ENCODE peak calls at places on chromosomes 3 and 15, in four cellular contexts. X is heart left ventricle, P is fibroblast of lung, T is brain microvascular endothelial cell. L is an unnamed sample.

GRCh38 chr3:143224731-143225130 is 105.2 kb downstream of the CHST2 start:
- DNase-seq in T (no peak), X (no peak), P (no peak), L (no peak)

GRCh38 chr3:46222435-46223161 is 14.5 kb upstream of the CCR1 start:
- DNase-seq in T (no peak), X (no peak), P (no peak), L (no peak)

GRCh38 chr15:48671381-48672022 is 26.0 kb upstream of the FBN1 start:
- DNase-seq in T (peak), X (peak), P (peak), L (peak)

GRCh38 chr3:42666577-42666998 is 13.1 kb downstream of the ZBTB47 start:
- DNase-seq in P (no peak), T (no peak), X (peak), L (no peak)

GRCh38 chr3:120198305-120198878 is 86.6 kb downstream of the GPR156 start:
- DNase-seq in P (peak), T (peak), X (no peak), L (no peak)

GRCh38 chr3:127404614-127405598 is 117.1 kb upstream of the PRR20G start:
- DNase-seq in T (no peak), X (no peak), P (no peak), L (no peak)

GRCh38 chr15:73515520-73515919 is 72.6 kb downstream of the REC114 start:
- DNase-seq in X (no peak), P (no peak), T (no peak), L (no peak)

GRCh38 chr3:194582196-194582905 is 50.9 kb downstream of the TMEM44 start:
- DNase-seq in T (no peak), P (no peak), X (no peak), L (no peak)

GRCh38 chr3:194224937-194225422 is 89.0 kb downstream of the HES1 start:
- DNase-seq in T (no peak), P (no peak), X (no peak), L (no peak)

GRCh38 chr3:150217691-150218090 is 190.4 kb upstream of the TSC22D2 start:
- DNase-seq in X (no peak), T (no peak), P (no peak), L (no peak)

GRCh38 chr15:25416693-25417092 is 22.1 kb downstream of the UBE3A start:
- DNase-seq in P (no peak), T (no peak), X (no peak), L (no peak)

GRCh38 chr15:89820651-89821611 is 6.3 kb upstream of the ANPEP start:
- DNase-seq in P (peak), T (peak), X (no peak), L (no peak)

GRCh38 chr3:14360123-14360881 is 42.1 kb upstream of the SLC6A6 start:
- DNase-seq in P (no peak), X (no peak), T (peak), L (no peak)

GRCh38 chr3:11452988-11453847 is 181.0 kb downstream of the ATG7 start:
- DNase-seq in T (peak), X (peak), P (peak), L (peak)

GRCh38 chr3:50237133-50237651 is 1.2 kb downstream of the GNAI2 start:
- DNase-seq in T (no peak), X (peak), P (peak), L (no peak)

GRCh38 chr15:31869640-31870335 is 160.5 kb upstream of the CHRNA7 start:
- DNase-seq in P (peak), X (no peak), T (no peak), L (no peak)

GRCh38 chr3:153667341-153667740 is 453.8 kb upstream of the ARHGEF26 start:
- DNase-seq in T (no peak), P (peak), X (no peak), L (no peak)

GRCh38 chr15:67840747-67841634 is 1.1 kb upstream of the RNU6-1 start:
- DNase-seq in T (no peak), X (no peak), P (peak), L (no peak)

GRCh38 chr3:46849098-46849631 is 14.1 kb downstream of the MYL3 start:
- DNase-seq in T (no peak), X (peak), P (no peak), L (no peak)

GRCh38 chr3:111971533-111971932 is 7.3 kb upstream of the ABHD10 start:
- DNase-seq in T (no peak), P (no peak), X (peak), L (peak)

GRCh38 chr3:111712294-111713180 is 117.4 kb upstream of the ZBED2 start:
- DNase-seq in X (peak), P (no peak), T (no peak), L (no peak)

GRCh38 chr15:75201609-75202250 is at the start of gene C15orf39:
- DNase-seq in P (peak), T (peak), X (peak), L (peak)
- H3K27ac ChIP-seq in P (peak), T (peak), X (peak), L (peak)

GRCh38 chr3:106759686-106760085 is 617.6 kb upstream of the CCDC54 start:
- DNase-seq in T (no peak), P (no peak), X (no peak), L (no peak)
- TF ChIP-seq CTCF in T (no peak), P (no peak), X (no peak), L (no peak)

GRCh38 chr3:78906245-78906644 is 861.6 kb downstream of the ROBO1 start:
- DNase-seq in X (no peak), P (no peak), T (no peak), L (no peak)
- H3K27ac ChIP-seq in X (no peak), P (no peak), T (no peak), L (no peak)

DNA sequence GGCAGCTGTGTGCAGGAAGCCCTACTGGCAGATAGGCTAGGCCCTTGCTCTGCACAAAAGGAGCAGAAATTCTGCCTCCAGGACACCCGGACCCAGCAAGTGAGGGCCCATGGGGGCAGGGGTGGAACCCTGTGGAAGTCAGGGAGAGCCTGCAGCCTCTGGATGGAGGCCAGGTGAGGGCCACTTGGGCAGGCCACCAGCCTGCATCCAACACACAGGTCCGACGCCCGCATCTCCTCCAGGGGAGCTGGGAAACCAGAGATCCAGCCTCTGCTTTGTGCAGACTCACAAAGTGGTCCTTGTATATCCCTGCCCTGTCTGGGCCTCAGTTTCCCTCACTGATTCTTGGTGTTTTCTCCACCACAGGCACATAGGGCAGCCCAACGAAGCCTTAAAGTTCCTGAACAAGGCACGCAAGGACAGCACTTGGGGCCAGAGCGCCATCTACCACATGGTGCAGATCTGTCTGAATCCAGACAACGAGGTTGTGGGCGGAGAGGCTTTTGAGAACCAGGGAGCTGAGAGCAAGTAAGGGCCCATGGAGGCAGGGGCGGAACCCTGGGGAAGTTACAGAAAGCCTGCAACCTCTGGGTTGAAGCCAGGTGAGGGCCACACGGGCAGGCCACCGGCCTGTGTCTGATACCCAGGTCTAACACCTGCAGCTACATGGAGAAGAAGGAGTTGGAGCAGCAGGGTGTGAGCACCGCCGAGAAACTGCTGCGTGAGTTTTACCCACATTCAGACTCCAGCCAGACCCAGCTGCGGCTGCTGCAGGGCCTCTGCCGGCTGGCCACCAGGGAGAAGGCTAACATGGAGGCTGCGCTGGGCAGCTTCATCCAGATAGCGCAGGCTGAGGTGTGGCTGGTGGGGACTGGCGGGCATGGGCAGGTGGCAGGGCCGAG is 16.6 kb downstream of the CSRNP1 start:
- DNase-seq in T (no peak), P (no peak), X (no peak), L (no peak)
- TF ChIP-seq CTCF in T (no peak), P (no peak), X (no peak), L (no peak)

GRCh38 chr3:99794485-99794884 is 23.2 kb upstream of the CMSS1 start:
- DNase-seq in T (no peak), X (no peak), P (no peak), L (no peak)

DNA sequence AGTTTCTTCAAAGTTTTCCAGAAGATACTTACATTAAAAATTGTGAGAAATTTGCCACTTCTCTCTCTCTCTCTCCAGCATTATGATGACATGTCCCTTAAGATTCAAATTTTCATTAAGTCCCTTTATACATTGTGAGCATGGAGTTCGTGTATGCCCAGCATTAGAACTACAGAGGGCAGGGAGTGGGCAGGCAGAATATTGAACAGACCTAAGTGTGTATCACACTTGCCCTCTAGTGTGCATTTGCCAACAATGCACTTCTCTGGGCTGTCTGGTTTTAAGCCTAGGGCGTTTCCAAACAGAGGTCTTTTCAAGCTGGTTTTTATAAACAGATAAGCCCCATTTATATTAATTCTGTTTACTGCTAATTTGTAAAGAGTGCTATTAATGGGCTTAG is 28.3 kb upstream of the CMSS1 start:
- DNase-seq in X (peak), T (peak), P (peak), L (no peak)
- H3K27ac ChIP-seq in X (no peak), T (no peak), P (no peak), L (no peak)

GRCh38 chr3:124395584-124396340 is 334.5 kb upstream of the UMPS start:
- DNase-seq in P (peak), T (no peak), X (peak), L (peak)

GRCh38 chr3:124393340-124393739 is 336.9 kb upstream of the UMPS start:
- DNase-seq in P (no peak), T (no peak), X (no peak), L (no peak)

GRCh38 chr3:124395165-124395564 is 335.1 kb upstream of the UMPS start:
- DNase-seq in P (no peak), X (no peak), T (peak), L (no peak)

GRCh38 chr3:124396397-124396796 is 333.9 kb upstream of the UMPS start:
- DNase-seq in T (no peak), P (no peak), X (no peak), L (no peak)

GRCh38 chr3:124391774-124392173 is 338.5 kb upstream of the UMPS start:
- DNase-seq in X (no peak), T (no peak), P (no peak), L (no peak)
- TF ChIP-seq CTCF in X (no peak), T (no peak), P (no peak), L (no peak)

DNA sequence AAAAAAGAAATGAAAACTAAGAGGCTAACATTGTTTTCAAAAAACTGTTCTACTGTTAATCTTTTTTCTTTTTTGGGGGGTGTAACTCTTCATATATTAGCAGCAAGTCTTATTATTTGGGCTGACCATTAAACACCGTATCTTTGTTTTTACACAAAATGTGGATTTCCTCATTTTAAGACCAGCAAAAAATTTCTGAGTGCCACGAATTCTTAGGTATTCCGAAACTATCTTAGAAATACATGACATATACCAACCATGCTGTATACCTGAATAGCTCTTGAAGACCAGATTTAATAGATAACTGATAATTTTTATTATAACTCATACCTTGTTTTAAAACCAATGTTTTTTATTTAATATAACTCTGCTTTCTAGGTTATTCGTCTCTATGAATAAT is 620 bp upstream of the TTC23 start:
- DNase-seq in X (no peak), T (no peak), P (no peak), L (no peak)
- H3K27ac ChIP-seq in X (peak), T (peak), P (peak), L (peak)

GRCh38 chr15:28975766-28976179 is 90.0 kb downstream of the APBA2 start:
- DNase-seq in T (peak), P (peak), X (no peak), L (no peak)
- TF ChIP-seq CTCF in T (peak), P (peak), X (peak), L (no peak)